ENCODE peak calls at places on chromosome 9, in five cellular contexts. P is NCI-H510A treated with DMSO at 0.1 percent for 48 hours; K is iPS-NIHi11; Z is stimulated activated CD8-positive, alpha-beta memory T cell treated with anti-CD3 and anti-CD28 coated beads, Interleukin-15, amount 100 ng/mL, for 1 hour; U is body of pancreas. F is an unnamed sample.
A peak's percentile ranks its signal among the peaks of the same experiment; 100 is the strongest.

GRCh38 chr9:69931340-69931739 is 110.7 kb downstream of the CFAP95 start:
- DNase-seq in K (peak; percentile 13), Z (no peak), P (peak; percentile 3), U (no peak), F (no peak)

GRCh38 chr9:15722888-15723287 is 170.0 kb downstream of the CCDC171 start:
- DNase-seq in K (peak; percentile 42), Z (no peak), U (no peak), P (no peak), F (no peak)

GRCh38 chr9:22165144-22165543 is 156.0 kb upstream of the CDKN2B start:
- DNase-seq in K (no peak), U (no peak), Z (no peak), P (no peak), F (no peak)

GRCh38 chr9:131679261-131680020 is 60.4 kb downstream of the RAPGEF1 start:
- DNase-seq in Z (no peak), P (no peak), U (no peak), K (no peak), F (no peak)

GRCh38 chr9:37187713-37188439 is 67.5 kb downstream of the ZCCHC7 start:
- DNase-seq in P (no peak), K (no peak), U (no peak), Z (no peak), F (no peak)

GRCh38 chr9:76713371-76713770 is 50.9 kb upstream of the PCA3 start:
- DNase-seq in P (no peak), K (no peak), U (no peak), Z (no peak), F (no peak)

GRCh38 chr9:128420651-128421473 is at the start of gene CERCAM:
- DNase-seq in U (peak; percentile 55), Z (peak; percentile 21), P (peak; percentile 40), K (peak; percentile 90), F (peak; percentile 64)

GRCh38 chr9:92737611-92738299 is 26.9 kb downstream of the BICD2 start:
- DNase-seq in Z (no peak), U (no peak), K (peak; percentile 39), P (no peak), F (no peak)

GRCh38 chr9:37197158-37198033 is 77.0 kb downstream of the ZCCHC7 start:
- DNase-seq in K (peak; percentile 25), P (no peak), Z (no peak), U (no peak), F (no peak)

GRCh38 chr9:81650836-81651545 is 38.4 kb downstream of the TLE1 start:
- DNase-seq in P (no peak), Z (no peak), U (no peak), K (no peak), F (no peak)

GRCh38 chr9:77598510-77598909 is 49.6 kb downstream of the GNA14 start:
- DNase-seq in K (no peak), Z (no peak), P (no peak), U (peak; percentile 42), F (peak; percentile 25)

GRCh38 chr9:109168170-109168569 is 1.1 kb upstream of the FRRS1L start:
- DNase-seq in U (no peak), P (no peak), Z (no peak), K (no peak), F (no peak)

GRCh38 chr9:103789686-103790085 is 304.4 kb upstream of the SMC2 start:
- DNase-seq in K (peak; percentile 5), P (no peak), U (no peak), Z (no peak), F (no peak)

GRCh38 chr9:137025120-137025966 is 2.7 kb downstream of the ABCA2 start:
- DNase-seq in K (no peak), U (peak; percentile 51), Z (no peak), P (peak; percentile 93), F (no peak)

GRCh38 chr9:133991211-133991921 is 758 bp downstream of the VAV2 start:
- DNase-seq in Z (no peak), K (peak; percentile 53), U (no peak), P (no peak), F (peak; percentile 45)

GRCh38 chr9:23343226-23343625 is 482.8 kb downstream of the ELAVL2 start:
- DNase-seq in K (no peak), U (no peak), P (no peak), Z (no peak), F (no peak)

GRCh38 chr9:89808076-89808701 is 203.4 kb downstream of the GADD45G start:
- DNase-seq in K (peak; percentile 35), U (no peak), Z (no peak), P (peak; percentile 77), F (peak; percentile 91)

GRCh38 chr9:110932883-110933282 is 105.4 kb downstream of the LPAR1 start:
- DNase-seq in Z (no peak), K (no peak), U (no peak), P (no peak), F (no peak)

GRCh38 chr9:16308645-16309044 is 561.8 kb downstream of the BNC2 start:
- DNase-seq in U (no peak), P (no peak), K (no peak), Z (no peak), F (peak; percentile 28)

GRCh38 chr9:110284211-110284849 is 28.0 kb upstream of the TXN start:
- DNase-seq in P (no peak), Z (no peak), K (no peak), U (no peak), F (no peak)

GRCh38 chr9:8186553-8186952 is 387.0 kb upstream of the DMAC1 start:
- DNase-seq in U (no peak), K (no peak), P (no peak), Z (no peak), F (no peak)

GRCh38 chr9:36074870-36075532 is 38.3 kb downstream of the RECK start:
- DNase-seq in P (no peak), U (peak; percentile 72), Z (no peak), K (peak; percentile 11), F (peak; percentile 70)

GRCh38 chr9:2414465-2414864 is 207.1 kb upstream of the VLDLR start:
- DNase-seq in K (no peak), Z (no peak), P (no peak), U (no peak), F (no peak)

GRCh38 chr9:33813712-33814641 is 3.0 kb upstream of the UBE2R2 start:
- DNase-seq in K (peak; percentile 24), P (no peak), Z (no peak), U (no peak), F (peak; percentile 41)

GRCh38 chr9:112241491-112241890 is 66.4 kb upstream of the SUSD1 start:
- DNase-seq in K (no peak), P (no peak), Z (no peak), U (no peak), F (no peak)

GRCh38 chr9:132192728-132193127 is 30.9 kb downstream of the NTNG2 start:
- DNase-seq in K (no peak), Z (no peak), P (no peak), U (no peak), F (no peak)

GRCh38 chr9:78150983-78151356 is 84.9 kb upstream of the CEP78 start:
- DNase-seq in K (no peak), P (no peak), U (no peak), Z (no peak), F (no peak)

GRCh38 chr9:29965834-29966233 is 2392.6 kb upstream of the C9orf72 start:
- DNase-seq in K (no peak), Z (no peak), U (no peak), P (no peak), F (no peak)